ENCODE peak calls at places on chromosomes 5 and 9, in five cellular contexts. One of them, this sample, is unnamed.

GRCh38 chr5:93438124-93438523 is 142.9 kb downstream of the NR2F1-AS1 start:
- DNase-seq in NCI-H345: no peak
- DNase-seq in foreskin fibroblast: no peak
- DNase-seq in stimulated activated CD4-positive, alpha-beta T cell treated with anti-CD3 and anti-CD28 coated beads, Interleukin-2, amount 100 ng/mL, for 24 hours: no peak
- DNase-seq in uterus: no peak
- DNase-seq in this sample: no peak

GRCh38 chr5:89279458-89280036 is 396.6 kb upstream of the MEF2C start:
- DNase-seq in NCI-H345: no peak
- DNase-seq in foreskin fibroblast: no peak
- DNase-seq in stimulated activated CD4-positive, alpha-beta T cell treated with anti-CD3 and anti-CD28 coated beads, Interleukin-2, amount 100 ng/mL, for 24 hours: no peak
- DNase-seq in uterus: no peak
- DNase-seq in this sample: no peak

GRCh38 chr5:87069974-87070608 is 197.6 kb upstream of the RASA1 start:
- DNase-seq in NCI-H345: no peak
- DNase-seq in foreskin fibroblast: peak
- DNase-seq in stimulated activated CD4-positive, alpha-beta T cell treated with anti-CD3 and anti-CD28 coated beads, Interleukin-2, amount 100 ng/mL, for 24 hours: no peak
- DNase-seq in uterus: no peak
- DNase-seq in this sample: no peak

GRCh38 chr9:110183208-110184145 is 24.5 kb downstream of the C9orf152 start:
- DNase-seq in NCI-H345: peak
- DNase-seq in foreskin fibroblast: peak
- DNase-seq in stimulated activated CD4-positive, alpha-beta T cell treated with anti-CD3 and anti-CD28 coated beads, Interleukin-2, amount 100 ng/mL, for 24 hours: peak
- DNase-seq in uterus: peak
- DNase-seq in this sample: peak

GRCh38 chr9:38622961-38623360 is 2.6 kb upstream of the ANKRD18A start:
- DNase-seq in NCI-H345: no peak
- DNase-seq in foreskin fibroblast: no peak
- DNase-seq in stimulated activated CD4-positive, alpha-beta T cell treated with anti-CD3 and anti-CD28 coated beads, Interleukin-2, amount 100 ng/mL, for 24 hours: no peak
- DNase-seq in uterus: no peak
- DNase-seq in this sample: no peak

GRCh38 chr9:21591221-21592062 is 109.3 kb upstream of the IFNE start:
- DNase-seq in NCI-H345: no peak
- DNase-seq in foreskin fibroblast: peak
- DNase-seq in stimulated activated CD4-positive, alpha-beta T cell treated with anti-CD3 and anti-CD28 coated beads, Interleukin-2, amount 100 ng/mL, for 24 hours: peak
- DNase-seq in uterus: peak
- DNase-seq in this sample: no peak

GRCh38 chr9:107584186-107584585 is 94.6 kb upstream of the KLF4 start:
- DNase-seq in NCI-H345: no peak
- DNase-seq in foreskin fibroblast: no peak
- DNase-seq in stimulated activated CD4-positive, alpha-beta T cell treated with anti-CD3 and anti-CD28 coated beads, Interleukin-2, amount 100 ng/mL, for 24 hours: no peak
- DNase-seq in uterus: no peak
- DNase-seq in this sample: no peak

GRCh38 chr9:133991964-133992779 is at the start of gene VAV2:
- DNase-seq in NCI-H345: peak
- DNase-seq in foreskin fibroblast: peak
- DNase-seq in stimulated activated CD4-positive, alpha-beta T cell treated with anti-CD3 and anti-CD28 coated beads, Interleukin-2, amount 100 ng/mL, for 24 hours: peak
- DNase-seq in uterus: peak
- DNase-seq in this sample: no peak

GRCh38 chr5:140038373-140038957 is 4.6 kb downstream of the NRG2 start:
- DNase-seq in NCI-H345: no peak
- DNase-seq in foreskin fibroblast: peak
- DNase-seq in stimulated activated CD4-positive, alpha-beta T cell treated with anti-CD3 and anti-CD28 coated beads, Interleukin-2, amount 100 ng/mL, for 24 hours: no peak
- DNase-seq in uterus: no peak
- DNase-seq in this sample: peak

GRCh38 chr9:82431121-82431520 is 442.5 kb downstream of the SPATA31D1 start:
- DNase-seq in NCI-H345: no peak
- DNase-seq in foreskin fibroblast: no peak
- DNase-seq in stimulated activated CD4-positive, alpha-beta T cell treated with anti-CD3 and anti-CD28 coated beads, Interleukin-2, amount 100 ng/mL, for 24 hours: no peak
- DNase-seq in uterus: no peak
- DNase-seq in this sample: no peak

GRCh38 chr5:154092356-154092755 is 53.6 kb downstream of the MFAP3 start:
- DNase-seq in NCI-H345: no peak
- DNase-seq in foreskin fibroblast: no peak
- DNase-seq in stimulated activated CD4-positive, alpha-beta T cell treated with anti-CD3 and anti-CD28 coated beads, Interleukin-2, amount 100 ng/mL, for 24 hours: no peak
- DNase-seq in uterus: no peak
- DNase-seq in this sample: no peak

GRCh38 chr9:98455256-98455956 is 200.0 kb upstream of the TBC1D2 start:
- DNase-seq in NCI-H345: no peak
- DNase-seq in foreskin fibroblast: no peak
- DNase-seq in stimulated activated CD4-positive, alpha-beta T cell treated with anti-CD3 and anti-CD28 coated beads, Interleukin-2, amount 100 ng/mL, for 24 hours: no peak
- DNase-seq in uterus: no peak
- DNase-seq in this sample: no peak